ENCODE peak calls at places on chromosome 18, in nine cellular contexts. Y is T follicular helper cell; D is progenitor cell of endocrine pancreas; O is Daoy; R is activated T-cell treated with anti-CD3 and anti-CD28 coated beads, Interleukin-2, amount 50 U/mL, for 72 hours; G is ELF-1; X is natural killer cell treated with Interleukin-12 subunit alpha and Interleukin-12 subunit beta and Interleukin-15 and Interleukin-18, amount 100 ng/mL, for 72 hours; I is colonic mucosa; B is AG08395. H is an unnamed sample.
A peak's percentile ranks its signal among the peaks of the same experiment; 100 is the strongest.

GRCh38 chr18:33696332-33697162 is 118.5 kb downstream of the ASXL3 start:
- DNase-seq in Y (no peak), D (no peak), O (no peak), R (no peak), G (no peak), X (no peak), I (no peak), B (no peak), H (no peak)

GRCh38 chr18:8721716-8722115 is 16.4 kb downstream of the MTCL1 start:
- DNase-seq in Y (no peak), D (no peak), O (peak; percentile 50), R (no peak), G (peak; percentile 41), X (no peak), I (peak; percentile 50), B (peak; percentile 54), H (no peak)

GRCh38 chr18:46310258-46310657 is 206.1 kb downstream of the HAUS1 start:
- DNase-seq in Y (no peak), D (no peak), O (no peak), R (no peak), G (no peak), X (no peak), I (no peak), B (no peak), H (no peak)

GRCh38 chr18:47944972-47945843 is 14.7 kb upstream of the SMAD2 start:
- DNase-seq in Y (no peak), D (no peak), O (peak; percentile 75), R (peak; percentile 17), G (no peak), X (no peak), I (no peak), B (no peak), H (no peak)

GRCh38 chr18:8661754-8662573 is 43.4 kb upstream of the MTCL1 start:
- DNase-seq in Y (no peak), D (no peak), O (peak; percentile 34), R (no peak), G (peak; percentile 91), X (no peak), I (peak; percentile 40), B (peak; percentile 48), H (peak; percentile 72)

GRCh38 chr18:79405781-79406575 is 10.2 kb downstream of the NFATC1 start:
- DNase-seq in Y (peak; percentile 89), D (no peak), O (no peak), R (peak; percentile 90), G (no peak), X (peak; percentile 87), I (peak; percentile 64), B (no peak), H (no peak)

GRCh38 chr18:11357678-11358077 is 208.3 kb upstream of the PIEZO2 start:
- DNase-seq in Y (no peak), D (no peak), O (no peak), R (no peak), G (no peak), X (no peak), I (no peak), B (no peak), H (no peak)

GRCh38 chr18:56569391-56569790 is 69.0 kb downstream of the TXNL1 start:
- DNase-seq in Y (no peak), D (no peak), O (no peak), R (no peak), G (no peak), X (no peak), I (no peak), B (no peak), H (no peak)

GRCh38 chr18:51151568-51152511 is 45.6 kb downstream of the MEX3C start:
- DNase-seq in Y (peak; percentile 39), D (no peak), O (no peak), R (peak; percentile 74), G (peak; percentile 48), X (peak; percentile 89), I (no peak), B (no peak), H (no peak)

H was measured in H1.